ENCODE peak calls at places on chromosomes 16 and 17, in seven cellular contexts. E, K, U, B, N, F and H are unnamed samples.
A peak's percentile ranks its signal among the peaks of the same experiment; 100 is the strongest.

GRCh38 chr17:16407911-16408588 is 7.3 kb upstream of the TRPV2 start:
- DNase-seq in E (no peak), K (peak; percentile 86), U (peak; percentile 65), B (no peak), N (peak; percentile 58), F (peak; percentile 70), H (no peak)

GRCh38 chr17:73628642-73629552 is 15.3 kb downstream of the SDK2 start:
- DNase-seq in E (no peak), K (peak; percentile 25), U (no peak), B (no peak), N (no peak), F (no peak), H (no peak)

GRCh38 chr17:49390548-49391324 is 23.9 kb downstream of the PHB1 start:
- DNase-seq in E (no peak), K (no peak), U (no peak), B (no peak), N (no peak), F (no peak), H (no peak)

GRCh38 chr17:72387487-72387886 is 266.7 kb downstream of the SOX9 start:
- DNase-seq in E (no peak), K (no peak), U (peak; percentile 85), B (peak; percentile 83), N (peak; percentile 92), F (no peak), H (no peak)

GRCh38 chr17:80820331-80820730 is 171.3 kb upstream of the CHMP6 start:
- DNase-seq in E (no peak), K (peak; percentile 33), U (no peak), B (no peak), N (no peak), F (no peak), H (no peak)

GRCh38 chr16:83109736-83110135 is 483.0 kb downstream of the CDH13 start:
- DNase-seq in E (no peak), K (no peak), U (no peak), B (no peak), N (no peak), F (no peak), H (no peak)

GRCh38 chr17:57636274-57636673 is 108.8 kb downstream of the CCDC182 start:
- DNase-seq in E (no peak), K (no peak), U (no peak), B (no peak), N (no peak), F (no peak), H (no peak)

GRCh38 chr16:85159226-85159980 is 47.1 kb upstream of the CIBAR2 start:
- DNase-seq in E (peak; percentile 1), K (no peak), U (no peak), B (no peak), N (peak; percentile 39), F (no peak), H (no peak)

GRCh38 chr17:12257176-12257575 is 236.5 kb downstream of the MAP2K4 start:
- DNase-seq in E (no peak), K (no peak), U (no peak), B (no peak), N (no peak), F (no peak), H (no peak)

GRCh38 chr16:11670171-11671131 is 2.2 kb downstream of the SNN start:
- DNase-seq in E (peak; percentile 60), K (peak; percentile 78), U (no peak), B (no peak), N (no peak), F (no peak), H (no peak)

GRCh38 chr16:12902511-12903324 is 1.3 kb downstream of the SHISA9 start:
- DNase-seq in E (no peak), K (no peak), U (no peak), B (no peak), N (no peak), F (no peak), H (peak; percentile 55)

GRCh38 chr16:53071748-53072301 is 17.0 kb downstream of the CHD9 start:
- DNase-seq in E (no peak), K (no peak), U (peak; percentile 85), B (no peak), N (peak; percentile 46), F (peak; percentile 87), H (no peak)

GRCh38 chr17:64128787-64129514 is 993 bp downstream of the ERN1 start:
- DNase-seq in E (no peak), K (no peak), U (peak; percentile 58), B (no peak), N (peak; percentile 43), F (no peak), H (no peak)

GRCh38 chr16:81142864-81143263 is 46.7 kb upstream of the GCSH start:
- DNase-seq in E (no peak), K (no peak), U (no peak), B (no peak), N (no peak), F (no peak), H (no peak)

GRCh38 chr17:2755941-2756724 is 6.7 kb upstream of the CCDC92B start:
- DNase-seq in E (no peak), K (no peak), U (no peak), B (no peak), N (no peak), F (no peak), H (peak; percentile 48)

GRCh38 chr17:51803161-51803560 is 355.4 kb downstream of the CA10 start:
- DNase-seq in E (no peak), K (no peak), U (no peak), B (no peak), N (no peak), F (no peak), H (no peak)

GRCh38 chr16:88390760-88391496 is 8.2 kb downstream of the ZNF469 start:
- DNase-seq in E (no peak), K (no peak), U (no peak), B (no peak), N (no peak), F (peak; percentile 54), H (no peak)

GRCh38 chr16:28320741-28321140 is 28.4 kb downstream of the SBK1 start:
- DNase-seq in E (no peak), K (peak; percentile 57), U (no peak), B (no peak), N (no peak), F (no peak), H (no peak)

GRCh38 chr16:73033271-73033998 is 14.5 kb downstream of the ZFHX3 start:
- DNase-seq in E (no peak), K (no peak), U (no peak), B (no peak), N (no peak), F (no peak), H (no peak)

GRCh38 chr16:13958438-13958837 is 38.5 kb downstream of the ERCC4 start:
- DNase-seq in E (no peak), K (no peak), U (no peak), B (no peak), N (no peak), F (no peak), H (no peak)
- H3K4me3 ChIP-seq in E (no peak overlapping the region), K (no peak overlapping the region), U (no peak overlapping the region), B (no peak overlapping the region), N (no peak overlapping the region), F (no peak overlapping the region), H (no peak overlapping the region)

DNA sequence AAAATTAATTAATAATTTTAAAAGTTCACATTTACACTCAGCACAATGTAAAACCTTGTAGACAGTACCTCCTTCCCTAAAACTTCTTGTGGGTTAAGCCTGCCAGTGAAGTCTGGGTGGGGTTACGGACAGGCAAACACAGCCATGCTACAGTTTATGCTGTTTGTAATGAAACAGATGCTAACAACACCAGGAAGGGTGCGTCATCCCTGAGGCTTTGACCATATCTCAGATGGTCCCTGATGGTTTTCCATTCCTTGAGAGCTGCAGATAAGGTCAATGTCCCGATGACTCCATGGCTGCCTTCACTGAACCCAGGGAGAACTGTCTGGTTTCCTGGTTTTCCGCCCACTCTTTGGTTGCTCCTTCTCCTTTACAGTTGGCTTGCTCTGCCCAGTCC is 29.1 kb downstream of the GAS7 start:
- DNase-seq in E (no peak), K (peak; percentile 1), U (no peak), B (no peak), N (no peak), F (no peak), H (no peak)
- H3K4me3 ChIP-seq in E (no peak overlapping the region), K (no peak overlapping the region), U (no peak overlapping the region), B (no peak overlapping the region), N (no peak overlapping the region), F (no peak overlapping the region), H (no peak overlapping the region)

GRCh38 chr17:42894283-42895184 is 6.1 kb upstream of the G6PC1 start:
- DNase-seq in E (no peak), K (peak; percentile 36), U (no peak), B (no peak), N (no peak), F (no peak), H (no peak)

GRCh38 chr17:42891539-42892152 is 9.0 kb upstream of the G6PC1 start:
- DNase-seq in E (no peak), K (peak; percentile 80), U (no peak), B (no peak), N (peak; percentile 32), F (peak; percentile 70), H (no peak)

GRCh38 chr17:42895185-42895555 is 5.4 kb upstream of the G6PC1 start:
- DNase-seq in E (no peak), K (peak; percentile 88), U (peak; percentile 89), B (peak; percentile 42), N (peak; percentile 92), F (peak; percentile 67), H (no peak)

GRCh38 chr17:42886283-42887176 is 14.1 kb upstream of the G6PC1 start:
- DNase-seq in E (no peak), K (no peak), U (no peak), B (no peak), N (no peak), F (no peak), H (no peak)

GRCh38 chr17:42889809-42890208 is 10.8 kb upstream of the G6PC1 start:
- DNase-seq in E (no peak), K (no peak), U (no peak), B (no peak), N (no peak), F (no peak), H (no peak)
- H3K4me3 ChIP-seq in E (no peak overlapping the region), K (no peak overlapping the region), U (no peak overlapping the region), B (no peak overlapping the region), N (no peak overlapping the region), F (no peak overlapping the region), H (no peak overlapping the region)

GRCh38 chr17:7947651-7948050 is 15.6 kb downstream of the CNTROB start:
- DNase-seq in E (no peak), K (no peak), U (peak; percentile 51), B (no peak), N (no peak), F (no peak), H (no peak)

GRCh38 chr17:7946441-7946840 is 14.4 kb downstream of the CNTROB start:
- DNase-seq in E (no peak), K (no peak), U (no peak), B (no peak), N (no peak), F (no peak), H (no peak)

GRCh38 chr17:7943291-7943690 is 11.3 kb downstream of the CNTROB start:
- DNase-seq in E (no peak), K (no peak), U (no peak), B (no peak), N (no peak), F (no peak), H (no peak)

GRCh38 chr17:7945651-7946050 is 13.6 kb downstream of the CNTROB start:
- DNase-seq in E (no peak), K (no peak), U (no peak), B (no peak), N (no peak), F (no peak), H (no peak)

GRCh38 chr17:7944321-7944720 is 12.3 kb downstream of the CNTROB start:
- DNase-seq in E (no peak), K (no peak), U (no peak), B (no peak), N (no peak), F (no peak), H (no peak)
- H3K4me3 ChIP-seq in E (no peak overlapping the region), K (no peak overlapping the region), U (no peak overlapping the region), B (no peak overlapping the region), N (no peak overlapping the region), F (no peak overlapping the region), H (no peak overlapping the region)

GRCh38 chr17:68207651-68208253 is 40.1 kb upstream of the AMZ2 start:
- DNase-seq in E (no peak), K (peak; percentile 69), U (no peak), B (no peak), N (no peak), F (peak; percentile 43), H (no peak)
- H3K4me3 ChIP-seq in E (no peak overlapping the region), K (no peak overlapping the region), U (no peak overlapping the region), B (no peak overlapping the region), N (no peak overlapping the region), F (no peak overlapping the region), H (no peak overlapping the region)